ENCODE peak calls at places on chromosomes 12 and 14, in nine cellular contexts. E, Q, G, M, N, X, A, D and I are unnamed samples.

GRCh38 chr14:98724734-98725133 is 547.3 kb downstream of the BCL11B start:
- DNase-seq in E (no peak), Q (no peak), G (no peak), M (no peak), N (no peak), X (no peak), A (no peak), D (no peak), I (no peak)

GRCh38 chr14:59570122-59570521 is 6.5 kb downstream of the CCDC175 start:
- DNase-seq in E (no peak), Q (no peak), G (no peak), M (no peak), N (no peak), X (no peak), A (no peak), D (no peak), I (no peak)

GRCh38 chr14:49134940-49135339 is 451.2 kb downstream of the RPS29 start:
- DNase-seq in E (no peak), Q (no peak), G (no peak), M (no peak), N (no peak), X (no peak), A (no peak), D (peak), I (no peak)

GRCh38 chr12:94111290-94111689 is 37.1 kb upstream of the PLXNC1 start:
- DNase-seq in E (no peak), Q (no peak), G (no peak), M (no peak), N (no peak), X (no peak), A (no peak), D (no peak), I (no peak)

GRCh38 chr14:73237219-73237785 is at the start of gene PAPLN:
- DNase-seq in E (no peak), Q (no peak), G (no peak), M (no peak), N (no peak), X (peak), A (no peak), D (no peak), I (no peak)

GRCh38 chr12:102478416-102479098 is 1.8 kb downstream of the IGF1 start:
- DNase-seq in E (no peak), Q (no peak), G (no peak), M (peak), N (no peak), X (no peak), A (no peak), D (peak), I (no peak)

GRCh38 chr12:69732088-69732487 is 6.6 kb upstream of the RAB3IP start:
- DNase-seq in E (no peak), Q (no peak), G (no peak), M (no peak), N (no peak), X (no peak), A (no peak), D (no peak), I (no peak)

GRCh38 chr14:101355284-101355683 is 206.0 kb upstream of the DIO3 start:
- DNase-seq in E (no peak), Q (no peak), G (no peak), M (no peak), N (no peak), X (no peak), A (no peak), D (no peak), I (no peak)

GRCh38 chr14:95341115-95341514 is 21.4 kb upstream of the CLMN start:
- DNase-seq in E (no peak), Q (no peak), G (no peak), M (no peak), N (no peak), X (no peak), A (no peak), D (no peak), I (no peak)

GRCh38 chr12:59632408-59632807 is 36.6 kb downstream of the SLC16A7 start:
- DNase-seq in E (no peak), Q (no peak), G (no peak), M (no peak), N (no peak), X (no peak), A (no peak), D (no peak), I (no peak)

GRCh38 chr14:105474478-105475268 is at the start of gene CRIP2:
- DNase-seq in E (peak), Q (no peak), G (no peak), M (peak), N (no peak), X (peak), A (no peak), D (no peak), I (no peak)